ENCODE peak calls at places on chromosome 9, in five cellular contexts. One of them, this sample, is unnamed.

GRCh38 chr9:12847591-12847990 is 72.8 kb downstream of the LURAP1L start:
- DNase-seq in mammary epithelial cell: peak; percentile 20
- DNase-seq in pancreas: no peak
- DNase-seq in upper lobe of left lung: no peak
- DNase-seq in body of pancreas: no peak
- DNase-seq in this sample: no peak

GRCh38 chr9:114154597-114155102 is 687 bp upstream of the COL27A1 start:
- DNase-seq in body of pancreas: no peak
- DNase-seq in upper lobe of left lung: no peak
- DNase-seq in pancreas: no peak
- DNase-seq in mammary epithelial cell: peak; percentile 37
- DNase-seq in this sample: no peak

GRCh38 chr9:132769895-132770774 is 99.9 kb downstream of the GTF3C4 start:
- DNase-seq in upper lobe of left lung: peak; percentile 93
- DNase-seq in pancreas: peak; percentile 66
- DNase-seq in mammary epithelial cell: peak; percentile 31
- DNase-seq in body of pancreas: peak; percentile 69
- DNase-seq in this sample: no peak

GRCh38 chr9:94464790-94465189 is 90.1 kb upstream of the PCAT7 start:
- DNase-seq in upper lobe of left lung: no peak
- DNase-seq in mammary epithelial cell: no peak
- DNase-seq in body of pancreas: no peak
- DNase-seq in pancreas: no peak
- DNase-seq in this sample: no peak

GRCh38 chr9:131690950-131691573 is 48.8 kb downstream of the RAPGEF1 start:
- DNase-seq in pancreas: no peak
- DNase-seq in upper lobe of left lung: no peak
- DNase-seq in mammary epithelial cell: no peak
- DNase-seq in body of pancreas: no peak
- DNase-seq in this sample: no peak

GRCh38 chr9:125529589-125530515 is 177.2 kb downstream of the MAPKAP1 start:
- DNase-seq in upper lobe of left lung: no peak
- DNase-seq in body of pancreas: no peak
- DNase-seq in pancreas: no peak
- DNase-seq in mammary epithelial cell: no peak
- DNase-seq in this sample: no peak

GRCh38 chr9:5529683-5530221 is 19.4 kb downstream of the PDCD1LG2 start:
- DNase-seq in pancreas: no peak
- DNase-seq in mammary epithelial cell: no peak
- DNase-seq in body of pancreas: no peak
- DNase-seq in upper lobe of left lung: no peak
- DNase-seq in this sample: no peak

GRCh38 chr9:112166176-112167140 is 8.6 kb downstream of the SUSD1 start:
- DNase-seq in mammary epithelial cell: peak; percentile 98
- DNase-seq in upper lobe of left lung: no peak
- DNase-seq in body of pancreas: no peak
- DNase-seq in pancreas: no peak
- DNase-seq in this sample: no peak

GRCh38 chr9:100598641-100599145 is 20.8 kb downstream of the CAVIN4 start:
- DNase-seq in pancreas: peak; percentile 87
- DNase-seq in upper lobe of left lung: peak; percentile 95
- DNase-seq in mammary epithelial cell: peak; percentile 78
- DNase-seq in body of pancreas: peak; percentile 88
- DNase-seq in this sample: no peak

GRCh38 chr9:137236936-137237421 is 4.1 kb upstream of the TUBB4B start:
- DNase-seq in body of pancreas: no peak
- DNase-seq in mammary epithelial cell: no peak
- DNase-seq in upper lobe of left lung: no peak
- DNase-seq in pancreas: no peak
- DNase-seq in this sample: no peak

GRCh38 chr9:120926397-120926928 is at the start of gene TRAF1:
- DNase-seq in pancreas: no peak
- DNase-seq in upper lobe of left lung: no peak
- DNase-seq in body of pancreas: no peak
- DNase-seq in mammary epithelial cell: no peak
- DNase-seq in this sample: no peak

GRCh38 chr9:378263-378662 is 163.6 kb downstream of the DOCK8 start:
- DNase-seq in upper lobe of left lung: no peak
- DNase-seq in pancreas: no peak
- DNase-seq in mammary epithelial cell: no peak
- DNase-seq in body of pancreas: no peak
- DNase-seq in this sample: no peak

GRCh38 chr9:130276121-130276520 is 10.6 kb downstream of the HMCN2 start:
- DNase-seq in upper lobe of left lung: no peak
- DNase-seq in mammary epithelial cell: no peak
- DNase-seq in pancreas: no peak
- DNase-seq in body of pancreas: no peak
- DNase-seq in this sample: no peak

GRCh38 chr9:130143974-130144373 is 28.2 kb upstream of the NCS1 start:
- DNase-seq in body of pancreas: no peak
- DNase-seq in mammary epithelial cell: no peak
- DNase-seq in upper lobe of left lung: no peak
- DNase-seq in pancreas: no peak
- DNase-seq in this sample: no peak

GRCh38 chr9:3912817-3913216 is 387.0 kb upstream of the RFX3 start:
- DNase-seq in pancreas: no peak
- DNase-seq in body of pancreas: no peak
- DNase-seq in upper lobe of left lung: no peak
- DNase-seq in mammary epithelial cell: no peak
- DNase-seq in this sample: no peak

GRCh38 chr9:95459218-95459617 is 57.6 kb downstream of the PTCH1 start:
- DNase-seq in pancreas: no peak
- DNase-seq in upper lobe of left lung: no peak
- DNase-seq in mammary epithelial cell: no peak
- DNase-seq in body of pancreas: no peak
- DNase-seq in this sample: no peak

GRCh38 chr9:4490705-4491620 is 695 bp downstream of the SLC1A1 start:
- DNase-seq in body of pancreas: peak; percentile 20
- DNase-seq in upper lobe of left lung: peak; percentile 54
- DNase-seq in mammary epithelial cell: peak; percentile 37
- DNase-seq in pancreas: no peak
- DNase-seq in this sample: no peak

GRCh38 chr9:2872307-2872940 is 28.5 kb upstream of the PUM3 start:
- DNase-seq in body of pancreas: no peak
- DNase-seq in mammary epithelial cell: peak; percentile 8
- DNase-seq in pancreas: no peak
- DNase-seq in upper lobe of left lung: no peak
- DNase-seq in this sample: no peak

DNA sequence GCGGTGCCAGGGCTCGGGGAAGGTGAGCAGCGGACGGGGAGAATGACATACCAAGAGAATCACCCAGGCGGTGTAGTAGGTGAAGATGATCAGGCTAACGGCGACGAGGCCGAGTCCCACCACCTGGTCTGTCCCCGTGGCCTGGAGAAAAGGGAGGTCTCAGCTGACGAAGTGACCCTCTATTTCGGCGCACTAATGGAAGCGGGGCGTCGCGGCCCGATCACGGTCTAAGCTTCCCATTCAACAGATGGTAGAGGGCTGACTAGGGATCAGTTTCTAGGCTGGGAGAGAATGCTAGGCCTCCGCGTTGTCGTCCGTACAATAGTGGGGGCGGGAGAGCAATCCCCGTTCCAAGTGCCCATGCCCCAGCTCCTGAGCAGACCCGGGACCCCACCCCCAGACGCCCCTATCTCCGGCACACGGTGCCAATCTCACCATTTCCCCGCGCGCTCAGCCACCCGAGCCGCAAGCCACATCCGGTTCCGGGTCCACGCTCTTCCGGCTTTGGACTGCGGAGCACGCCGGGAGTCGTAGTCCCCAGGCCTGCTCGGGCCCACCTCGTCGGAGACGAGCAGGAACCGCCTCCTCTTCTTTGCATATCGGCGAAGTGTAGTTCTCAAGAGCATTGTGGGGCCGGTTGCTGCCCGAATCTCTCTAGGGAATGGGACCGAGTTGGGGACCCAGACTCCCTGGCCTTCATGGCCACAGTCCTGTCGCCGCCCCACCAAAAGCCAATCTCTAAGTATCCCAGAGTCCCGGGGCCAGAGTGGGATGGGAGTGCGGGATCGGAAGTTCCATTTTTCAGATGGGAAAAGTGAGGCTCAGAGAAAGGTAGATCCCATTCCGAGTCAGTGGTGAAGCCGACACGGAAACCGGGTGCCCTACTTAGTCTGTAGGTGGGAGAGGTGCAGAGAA is at the start of gene DPM2:
- DNase-seq in mammary epithelial cell: peak; percentile 78
- DNase-seq in pancreas: peak; percentile 78
- DNase-seq in body of pancreas: peak; percentile 71
- DNase-seq in upper lobe of left lung: peak; percentile 93
- DNase-seq in this sample: no peak
- TF ChIP-seq CTCF in mammary epithelial cell: no peak
- TF ChIP-seq CTCF in pancreas: no peak
- TF ChIP-seq CTCF in body of pancreas: no peak
- TF ChIP-seq CTCF in upper lobe of left lung: no peak
- TF ChIP-seq CTCF in this sample: no peak

DNA sequence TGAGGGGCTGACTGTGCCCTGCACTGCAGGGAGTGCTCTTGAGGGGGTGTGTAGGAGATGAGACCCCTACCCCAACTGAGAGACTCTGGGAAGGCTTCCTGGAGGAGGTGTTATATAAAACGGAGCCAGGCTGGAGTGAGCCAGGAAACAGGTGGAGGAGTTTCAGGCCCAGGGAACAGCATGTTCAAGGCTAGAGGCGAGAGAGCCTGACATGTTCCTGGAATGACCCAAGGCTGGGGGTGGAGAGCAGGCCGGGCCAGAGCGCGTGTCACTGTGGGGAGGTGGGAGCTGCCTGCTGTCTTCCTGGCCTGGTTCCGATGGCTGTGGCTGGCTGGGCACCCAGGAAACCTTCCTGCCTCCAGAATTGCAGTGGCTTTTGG is 48.7 kb downstream of the RXRA start:
- DNase-seq in body of pancreas: peak; percentile 88
- DNase-seq in pancreas: peak; percentile 89
- DNase-seq in mammary epithelial cell: no peak
- DNase-seq in upper lobe of left lung: peak; percentile 86
- DNase-seq in this sample: no peak
- H3K4me3 ChIP-seq in body of pancreas: no peak overlapping the region
- H3K4me3 ChIP-seq in pancreas: no peak overlapping the region
- H3K4me3 ChIP-seq in mammary epithelial cell: no peak overlapping the region
- H3K4me3 ChIP-seq in upper lobe of left lung: no peak overlapping the region
- H3K4me3 ChIP-seq in this sample: peak overlapping the region; percentile 12

GRCh38 chr9:117782931-117783788 is 79.0 kb downstream of the TLR4 start:
- DNase-seq in pancreas: peak; percentile 27
- DNase-seq in upper lobe of left lung: no peak
- DNase-seq in body of pancreas: peak; percentile 58
- DNase-seq in mammary epithelial cell: peak; percentile 71
- DNase-seq in this sample: no peak
- TF ChIP-seq CTCF in pancreas: peak; percentile 40
- TF ChIP-seq CTCF in upper lobe of left lung: peak; percentile 49
- TF ChIP-seq CTCF in body of pancreas: peak; percentile 55
- TF ChIP-seq CTCF in mammary epithelial cell: peak; percentile 92
- TF ChIP-seq CTCF in this sample: peak; percentile 35

GRCh38 chr9:106287108-106287631 is 575.8 kb upstream of the ZNF462 start:
- DNase-seq in body of pancreas: no peak
- DNase-seq in mammary epithelial cell: peak; percentile 24
- DNase-seq in upper lobe of left lung: peak; percentile 12
- DNase-seq in pancreas: no peak
- DNase-seq in this sample: no peak
- H3K4me3 ChIP-seq in body of pancreas: no peak overlapping the region
- H3K4me3 ChIP-seq in mammary epithelial cell: peak overlapping the region; percentile 37
- H3K4me3 ChIP-seq in upper lobe of left lung: no peak overlapping the region
- H3K4me3 ChIP-seq in pancreas: no peak overlapping the region
- H3K4me3 ChIP-seq in this sample: peak overlapping the region; percentile 34